ENCODE peak calls at places on chromosomes 5 and 9, in eight cellular contexts. One of them, this sample, is unnamed.

GRCh38 chr5:72474117-72474915 is 32.9 kb downstream of the ZNF366 start:
- DNase-seq in dorsolateral prefrontal cortex: no peak
- DNase-seq in fibroblast of pulmonary artery: peak
- DNase-seq in AG09319: no peak
- DNase-seq in cardiac fibroblast: peak
- DNase-seq in cardiac muscle cell: no peak
- DNase-seq in A549: no peak
- DNase-seq in RWPE1: no peak
- DNase-seq in this sample: no peak

GRCh38 chr9:95609426-95609825 is 92.7 kb upstream of the PTCH1 start:
- DNase-seq in fibroblast of pulmonary artery: no peak
- DNase-seq in RWPE1: no peak
- DNase-seq in cardiac fibroblast: no peak
- DNase-seq in dorsolateral prefrontal cortex: no peak
- DNase-seq in cardiac muscle cell: no peak
- DNase-seq in A549: no peak
- DNase-seq in AG09319: no peak
- DNase-seq in this sample: no peak

GRCh38 chr5:59276886-59277514 is 616.5 kb downstream of the PDE4D start:
- DNase-seq in AG09319: no peak
- DNase-seq in A549: no peak
- DNase-seq in cardiac fibroblast: peak
- DNase-seq in cardiac muscle cell: no peak
- DNase-seq in fibroblast of pulmonary artery: peak
- DNase-seq in RWPE1: no peak
- DNase-seq in dorsolateral prefrontal cortex: no peak
- DNase-seq in this sample: no peak

GRCh38 chr9:10007356-10007755 is 605.4 kb downstream of the PTPRD start:
- DNase-seq in cardiac muscle cell: no peak
- DNase-seq in dorsolateral prefrontal cortex: no peak
- DNase-seq in AG09319: no peak
- DNase-seq in RWPE1: no peak
- DNase-seq in A549: no peak
- DNase-seq in fibroblast of pulmonary artery: no peak
- DNase-seq in cardiac fibroblast: no peak
- DNase-seq in this sample: no peak

GRCh38 chr5:179162351-179163235 is 102.4 kb downstream of the ZNF354C start:
- DNase-seq in cardiac muscle cell: no peak
- DNase-seq in cardiac fibroblast: no peak
- DNase-seq in RWPE1: no peak
- DNase-seq in A549: no peak
- DNase-seq in fibroblast of pulmonary artery: no peak
- DNase-seq in AG09319: no peak
- DNase-seq in dorsolateral prefrontal cortex: no peak
- DNase-seq in this sample: no peak

GRCh38 chr9:135970128-135970815 is 9.1 kb upstream of the UBAC1 start:
- DNase-seq in fibroblast of pulmonary artery: no peak
- DNase-seq in dorsolateral prefrontal cortex: no peak
- DNase-seq in RWPE1: no peak
- DNase-seq in cardiac fibroblast: no peak
- DNase-seq in AG09319: no peak
- DNase-seq in cardiac muscle cell: no peak
- DNase-seq in A549: no peak
- DNase-seq in this sample: no peak

GRCh38 chr5:61089351-61089750 is 72.9 kb downstream of the SMIM15 start:
- DNase-seq in fibroblast of pulmonary artery: peak
- DNase-seq in A549: no peak
- DNase-seq in dorsolateral prefrontal cortex: no peak
- DNase-seq in RWPE1: no peak
- DNase-seq in AG09319: no peak
- DNase-seq in cardiac muscle cell: no peak
- DNase-seq in cardiac fibroblast: peak
- DNase-seq in this sample: no peak

GRCh38 chr5:55344392-55344992 is 36.7 kb downstream of the MTREX start:
- DNase-seq in RWPE1: peak
- DNase-seq in AG09319: peak
- DNase-seq in cardiac muscle cell: peak
- DNase-seq in cardiac fibroblast: peak
- DNase-seq in dorsolateral prefrontal cortex: peak
- DNase-seq in fibroblast of pulmonary artery: peak
- DNase-seq in A549: peak
- DNase-seq in this sample: peak

GRCh38 chr5:51386916-51387853 is 3.9 kb downstream of the ISL1 start:
- DNase-seq in dorsolateral prefrontal cortex: no peak
- DNase-seq in fibroblast of pulmonary artery: no peak
- DNase-seq in AG09319: no peak
- DNase-seq in cardiac fibroblast: no peak
- DNase-seq in RWPE1: peak
- DNase-seq in A549: no peak
- DNase-seq in cardiac muscle cell: peak
- DNase-seq in this sample: peak

GRCh38 chr5:73318308-73318719 is 130.3 kb downstream of the FOXD1 start:
- DNase-seq in cardiac fibroblast: no peak
- DNase-seq in dorsolateral prefrontal cortex: no peak
- DNase-seq in A549: no peak
- DNase-seq in RWPE1: no peak
- DNase-seq in fibroblast of pulmonary artery: no peak
- DNase-seq in cardiac muscle cell: no peak
- DNase-seq in AG09319: no peak
- DNase-seq in this sample: no peak

GRCh38 chr5:65815156-65815555 is 93.2 kb downstream of the NLN start:
- DNase-seq in A549: no peak
- DNase-seq in RWPE1: no peak
- DNase-seq in cardiac fibroblast: peak
- DNase-seq in fibroblast of pulmonary artery: peak
- DNase-seq in dorsolateral prefrontal cortex: no peak
- DNase-seq in cardiac muscle cell: no peak
- DNase-seq in AG09319: no peak
- DNase-seq in this sample: no peak

GRCh38 chr5:133801955-133802751 is 166.3 kb downstream of the C5orf15 start:
- DNase-seq in cardiac muscle cell: peak
- DNase-seq in fibroblast of pulmonary artery: peak
- DNase-seq in A549: no peak
- DNase-seq in RWPE1: no peak
- DNase-seq in cardiac fibroblast: peak
- DNase-seq in AG09319: no peak
- DNase-seq in dorsolateral prefrontal cortex: no peak
- DNase-seq in this sample: no peak

GRCh38 chr5:93845376-93845775 is 104.0 kb upstream of the POU5F2 start:
- DNase-seq in fibroblast of pulmonary artery: no peak
- DNase-seq in cardiac muscle cell: no peak
- DNase-seq in RWPE1: no peak
- DNase-seq in AG09319: no peak
- DNase-seq in cardiac fibroblast: no peak
- DNase-seq in A549: no peak
- DNase-seq in dorsolateral prefrontal cortex: no peak
- DNase-seq in this sample: no peak

GRCh38 chr5:103607346-103607745 is 44.8 kb upstream of the NUDT12 start:
- DNase-seq in A549: no peak
- DNase-seq in AG09319: no peak
- DNase-seq in cardiac fibroblast: no peak
- DNase-seq in fibroblast of pulmonary artery: no peak
- DNase-seq in RWPE1: no peak
- DNase-seq in cardiac muscle cell: no peak
- DNase-seq in dorsolateral prefrontal cortex: no peak
- DNase-seq in this sample: no peak
- TF ChIP-seq CTCF in A549: no peak
- TF ChIP-seq CTCF in AG09319: no peak
- TF ChIP-seq CTCF in cardiac fibroblast: no peak
- TF ChIP-seq CTCF in fibroblast of pulmonary artery: no peak
- TF ChIP-seq CTCF in RWPE1: no peak
- TF ChIP-seq CTCF in cardiac muscle cell: no peak
- TF ChIP-seq CTCF in dorsolateral prefrontal cortex: no peak
- TF ChIP-seq CTCF in this sample: no peak

DNA sequence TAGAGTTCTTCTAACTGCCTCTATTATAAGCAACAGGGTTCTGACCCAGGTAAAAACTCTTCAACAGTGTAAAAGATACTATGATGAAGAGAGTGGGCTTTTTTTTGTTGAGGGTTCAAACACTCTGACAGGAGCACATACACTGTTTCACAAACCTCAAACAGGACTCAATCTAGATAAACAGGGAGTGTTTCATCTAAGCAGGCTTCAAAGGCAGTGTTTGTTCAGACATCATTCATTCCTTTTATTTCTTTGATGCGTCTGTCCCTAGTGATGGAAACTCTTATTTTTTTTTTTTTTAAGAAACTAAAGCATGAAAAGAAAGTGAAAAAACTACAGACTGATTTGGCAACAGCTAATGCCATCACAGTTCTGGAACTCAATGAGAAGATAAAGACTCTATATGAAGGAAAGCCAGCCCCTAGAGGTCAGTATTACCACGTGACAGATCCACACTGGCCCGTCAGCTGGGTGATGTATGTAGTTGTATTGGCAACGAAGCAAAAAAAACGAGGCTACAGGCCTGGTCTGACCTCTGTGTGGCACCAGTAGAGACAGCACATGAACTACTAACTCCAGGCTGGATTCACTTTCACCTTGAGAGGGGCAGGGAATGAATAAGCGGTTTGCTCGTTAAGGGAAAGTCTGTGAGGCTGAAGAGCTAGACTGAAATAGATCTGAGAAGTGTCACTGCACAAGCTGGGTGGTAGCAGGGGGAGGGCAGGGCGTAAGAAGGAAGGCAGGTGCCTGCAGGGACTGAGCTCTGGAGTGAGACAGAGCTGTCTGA is 172.2 kb downstream of the CCDC192 start:
- DNase-seq in RWPE1: peak
- DNase-seq in dorsolateral prefrontal cortex: peak
- DNase-seq in fibroblast of pulmonary artery: peak
- DNase-seq in AG09319: no peak
- DNase-seq in A549: peak
- DNase-seq in cardiac muscle cell: peak
- DNase-seq in cardiac fibroblast: peak
- DNase-seq in this sample: peak
- TF ChIP-seq CTCF in RWPE1: peak
- TF ChIP-seq CTCF in dorsolateral prefrontal cortex: peak
- TF ChIP-seq CTCF in fibroblast of pulmonary artery: peak
- TF ChIP-seq CTCF in AG09319: peak
- TF ChIP-seq CTCF in A549: peak
- TF ChIP-seq CTCF in cardiac muscle cell: peak
- TF ChIP-seq CTCF in cardiac fibroblast: peak
- TF ChIP-seq CTCF in this sample: no peak

DNA sequence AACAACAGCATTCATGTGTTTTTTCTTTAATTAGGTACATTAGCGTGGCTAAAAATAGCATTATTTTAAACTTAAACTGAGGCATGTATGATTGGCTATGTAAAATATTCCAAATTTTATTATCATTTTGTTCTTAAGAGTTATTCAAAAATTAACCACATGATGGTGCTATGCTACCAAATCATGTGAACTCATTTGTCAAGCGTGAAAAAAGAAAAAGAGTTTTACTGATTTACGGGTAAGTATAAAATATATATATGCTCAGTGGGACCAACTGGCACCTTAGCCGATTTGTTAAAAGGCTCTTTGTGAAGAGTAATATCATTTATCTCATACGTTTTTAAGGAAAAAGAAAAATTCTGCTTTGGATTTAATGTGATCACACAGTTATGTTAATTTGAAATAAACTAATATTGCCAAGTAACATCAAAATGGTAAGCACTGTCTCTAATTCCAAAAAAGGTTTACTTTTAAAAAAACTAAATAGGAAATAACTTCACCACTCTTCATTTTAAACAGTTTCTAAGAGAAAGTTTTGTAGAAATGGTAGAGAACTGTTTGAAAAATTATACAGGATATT is 1042.3 kb downstream of the CDH12 start:
- DNase-seq in AG09319: no peak
- DNase-seq in cardiac fibroblast: peak
- DNase-seq in fibroblast of pulmonary artery: peak
- DNase-seq in cardiac muscle cell: peak
- DNase-seq in A549: peak
- DNase-seq in dorsolateral prefrontal cortex: no peak
- DNase-seq in RWPE1: peak
- DNase-seq in this sample: no peak
- TF ChIP-seq CTCF in AG09319: peak
- TF ChIP-seq CTCF in cardiac fibroblast: peak
- TF ChIP-seq CTCF in fibroblast of pulmonary artery: peak
- TF ChIP-seq CTCF in cardiac muscle cell: peak
- TF ChIP-seq CTCF in A549: peak
- TF ChIP-seq CTCF in dorsolateral prefrontal cortex: peak
- TF ChIP-seq CTCF in RWPE1: peak
- TF ChIP-seq CTCF in this sample: peak

DNA sequence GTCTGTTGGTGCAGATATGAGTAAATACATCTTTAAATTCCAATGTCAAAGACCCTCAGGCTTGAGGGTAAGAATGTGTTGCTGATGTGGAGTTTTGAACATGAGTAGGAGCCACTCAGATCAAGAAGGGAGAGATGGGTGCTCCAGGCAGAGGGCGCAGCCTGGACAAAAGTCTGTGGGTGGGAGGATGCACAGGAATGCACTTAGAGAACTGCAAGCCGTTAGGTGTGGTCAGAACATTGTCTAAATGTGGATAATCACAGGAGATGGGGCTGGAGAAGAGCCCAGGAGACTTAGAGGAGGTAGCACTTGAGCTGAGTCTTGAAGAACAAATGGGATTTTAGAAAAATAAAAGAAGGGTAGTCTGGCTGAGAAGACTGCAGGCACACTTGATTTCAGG is 255.5 kb downstream of the PAPPA start:
- DNase-seq in RWPE1: no peak
- DNase-seq in cardiac fibroblast: no peak
- DNase-seq in fibroblast of pulmonary artery: no peak
- DNase-seq in dorsolateral prefrontal cortex: no peak
- DNase-seq in cardiac muscle cell: no peak
- DNase-seq in AG09319: no peak
- DNase-seq in A549: no peak
- DNase-seq in this sample: no peak
- TF ChIP-seq CTCF in RWPE1: no peak
- TF ChIP-seq CTCF in cardiac fibroblast: no peak
- TF ChIP-seq CTCF in fibroblast of pulmonary artery: no peak
- TF ChIP-seq CTCF in dorsolateral prefrontal cortex: no peak
- TF ChIP-seq CTCF in cardiac muscle cell: no peak
- TF ChIP-seq CTCF in AG09319: no peak
- TF ChIP-seq CTCF in A549: no peak
- TF ChIP-seq CTCF in this sample: no peak

GRCh38 chr5:170357853-170358497 is 31.2 kb downstream of the KCNMB1 start:
- DNase-seq in A549: no peak
- DNase-seq in cardiac fibroblast: no peak
- DNase-seq in cardiac muscle cell: no peak
- DNase-seq in AG09319: no peak
- DNase-seq in fibroblast of pulmonary artery: no peak
- DNase-seq in RWPE1: no peak
- DNase-seq in dorsolateral prefrontal cortex: no peak
- DNase-seq in this sample: no peak
- TF ChIP-seq CTCF in A549: no peak
- TF ChIP-seq CTCF in cardiac fibroblast: no peak
- TF ChIP-seq CTCF in cardiac muscle cell: no peak
- TF ChIP-seq CTCF in AG09319: no peak
- TF ChIP-seq CTCF in fibroblast of pulmonary artery: no peak
- TF ChIP-seq CTCF in RWPE1: no peak
- TF ChIP-seq CTCF in dorsolateral prefrontal cortex: no peak
- TF ChIP-seq CTCF in this sample: no peak

DNA sequence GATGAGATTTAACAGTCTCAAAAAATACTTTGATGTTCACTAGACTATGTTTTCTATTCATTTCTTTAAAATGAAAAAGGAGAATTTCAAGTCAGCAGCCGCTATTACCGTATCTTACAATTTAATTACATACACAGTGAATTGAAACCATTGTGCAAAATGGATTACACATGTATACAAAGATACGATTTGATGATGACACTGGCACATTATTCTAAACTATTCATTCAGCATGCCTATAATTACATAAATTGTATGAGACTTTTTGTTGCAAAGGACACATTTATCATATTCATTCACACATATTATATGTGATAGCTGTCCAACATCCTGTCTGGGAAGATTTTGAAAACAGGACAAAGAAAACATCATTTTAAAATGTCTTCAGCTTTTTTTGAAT is 118.3 kb upstream of the VCAN start:
- DNase-seq in cardiac muscle cell: no peak
- DNase-seq in dorsolateral prefrontal cortex: no peak
- DNase-seq in AG09319: no peak
- DNase-seq in cardiac fibroblast: no peak
- DNase-seq in A549: no peak
- DNase-seq in RWPE1: no peak
- DNase-seq in fibroblast of pulmonary artery: no peak
- DNase-seq in this sample: no peak
- TF ChIP-seq CTCF in cardiac muscle cell: no peak
- TF ChIP-seq CTCF in dorsolateral prefrontal cortex: no peak
- TF ChIP-seq CTCF in AG09319: no peak
- TF ChIP-seq CTCF in cardiac fibroblast: no peak
- TF ChIP-seq CTCF in A549: no peak
- TF ChIP-seq CTCF in RWPE1: no peak
- TF ChIP-seq CTCF in fibroblast of pulmonary artery: no peak
- TF ChIP-seq CTCF in this sample: no peak